ENCODE peak calls at places on chromosomes 6 and 20, in six cellular contexts. S is GM12892; P is adipocyte; F is kidney epithelial cell; J is neural crest cell; W is central memory CD8-positive, alpha-beta T cell. Q is an unnamed sample.

GRCh38 chr6:61711849-61712248 is 574.2 kb downstream of the KHDRBS2 start:
- DNase-seq in J (peak; percentile 2), W (no peak), S (no peak), P (no peak), F (no peak), Q (no peak)

GRCh38 chr6:144936764-144937163 is 651.6 kb downstream of the UTRN start:
- DNase-seq in S (no peak), W (no peak), F (no peak), P (peak; percentile 36), J (no peak), Q (no peak)

GRCh38 chr6:21594427-21595264 is 1.1 kb downstream of the SOX4 start:
- DNase-seq in S (peak; percentile 34), F (no peak), W (no peak), P (peak; percentile 69), J (peak; percentile 26), Q (peak; percentile 64)

GRCh38 chr20:63123326-63123725 is 92.6 kb downstream of the YTHDF1 start:
- DNase-seq in W (no peak), F (no peak), S (no peak), P (no peak), J (no peak), Q (no peak)

GRCh38 chr6:128919412-128919811 is 36.5 kb downstream of the LAMA2 start:
- DNase-seq in W (no peak), S (no peak), J (no peak), P (peak; percentile 14), F (no peak), Q (no peak)

GRCh38 chr6:56555438-56555872 is 87.2 kb downstream of the DST start:
- DNase-seq in S (no peak), P (peak; percentile 24), J (no peak), F (no peak), W (no peak), Q (no peak)

GRCh38 chr6:34130870-34131269 is 15.0 kb downstream of the GRM4 start:
- DNase-seq in F (no peak), W (no peak), S (no peak), P (no peak), J (no peak), Q (no peak)

GRCh38 chr6:48151142-48151541 is 40.1 kb upstream of the PTCHD4 start:
- DNase-seq in F (peak; percentile 65), W (no peak), S (no peak), P (peak; percentile 84), J (no peak), Q (peak; percentile 66)

GRCh38 chr6:6166064-6166463 is 154.4 kb downstream of the F13A1 start:
- DNase-seq in W (no peak), P (no peak), J (no peak), F (no peak), S (no peak), Q (no peak)

GRCh38 chr6:127177030-127177928 is 58.8 kb downstream of the RSPO3 start:
- DNase-seq in S (no peak), F (no peak), P (peak; percentile 87), W (no peak), J (no peak), Q (no peak)

GRCh38 chr20:57398231-57398821 is 7.1 kb downstream of the RBM38 start:
- DNase-seq in W (peak; percentile 87), P (no peak), F (no peak), J (no peak), S (peak; percentile 88), Q (no peak)

GRCh38 chr6:40714576-40715500 is 127.7 kb upstream of the LRFN2 start:
- DNase-seq in J (no peak), W (no peak), P (no peak), F (no peak), S (no peak), Q (peak; percentile 93)

GRCh38 chr6:95648636-95649035 is 71.3 kb downstream of the MANEA start:
- DNase-seq in P (no peak), W (no peak), F (no peak), S (no peak), J (no peak), Q (no peak)

GRCh38 chr20:519999-520398 is 23.6 kb downstream of the CSNK2A1 start:
- DNase-seq in S (no peak), P (no peak), F (no peak), W (no peak), J (no peak), Q (no peak)

GRCh38 chr6:131897050-131897435 is 54.1 kb downstream of the CCN2 start:
- DNase-seq in J (no peak), S (no peak), F (no peak), W (no peak), P (no peak), Q (no peak)

GRCh38 chr6:32991972-32992371 is 17.4 kb downstream of the HLA-DOA start:
- DNase-seq in J (no peak), W (no peak), P (no peak), F (no peak), S (no peak), Q (no peak)

GRCh38 chr6:17945111-17945510 is 42.3 kb downstream of the KIF13A start:
- DNase-seq in W (no peak), J (no peak), P (peak; percentile 59), S (no peak), F (no peak), Q (no peak)

GRCh38 chr6:168452685-168453377 is 11.8 kb downstream of the SMOC2 start:
- DNase-seq in J (no peak), F (no peak), P (no peak), S (no peak), W (no peak), Q (no peak)

Q was measured in T47D.